ENCODE peak calls at places on chromosomes 16 and 17, in seven cellular contexts. G is OCI-LY7, S is neural progenitor cell, W is HCT116, E is PC-3, J is hepatocyte, P is SK-N-SH. O is an unnamed sample.

GRCh38 chr17:36512641-36513040 is 22.0 kb downstream of the MYO19 start:
- DNase-seq in G (no peak), S (no peak), W (no peak), E (no peak), J (no peak), P (no peak), O (no peak)

GRCh38 chr17:58084317-58084981 is 1.2 kb downstream of the DYNLL2 start:
- DNase-seq in G (peak; percentile 72), S (peak; percentile 54), W (peak; percentile 56), E (peak; percentile 62), J (peak; percentile 75), P (peak; percentile 67), O (peak; percentile 57)

GRCh38 chr17:39676198-39676819 is 8.1 kb downstream of the PNMT start:
- DNase-seq in G (peak; percentile 42), S (no peak), W (no peak), E (no peak), J (no peak), P (no peak), O (peak; percentile 23)

GRCh38 chr17:10130263-10130662 is 68.1 kb downstream of the GAS7 start:
- DNase-seq in G (no peak), S (no peak), W (no peak), E (no peak), J (no peak), P (no peak), O (peak; percentile 70)

GRCh38 chr17:27621557-27621956 is 9.4 kb upstream of the LGALS9 start:
- DNase-seq in G (no peak), S (peak; percentile 15), W (no peak), E (no peak), J (no peak), P (no peak), O (no peak)

GRCh38 chr17:5413682-5414081 is 5.8 kb downstream of the NUP88 start:
- DNase-seq in G (no peak), S (no peak), W (peak; percentile 73), E (peak; percentile 86), J (peak; percentile 49), P (no peak), O (peak; percentile 95)

GRCh38 chr17:142102-142661 is 4.8 kb downstream of the SCGB1C2 start:
- DNase-seq in G (peak; percentile 62), S (no peak), W (peak; percentile 21), E (peak; percentile 15), J (no peak), P (peak; percentile 84), O (peak; percentile 59)

GRCh38 chr16:72123426-72123825 is 29.8 kb downstream of the DHX38 start:
- DNase-seq in G (no peak), S (no peak), W (no peak), E (no peak), J (no peak), P (no peak), O (no peak)

GRCh38 chr17:28381141-28381825 is 9.8 kb downstream of the SARM1 start:
- DNase-seq in G (no peak), S (peak; percentile 89), W (no peak), E (no peak), J (peak; percentile 56), P (no peak), O (no peak)

GRCh38 chr16:87040169-87041117 is 276.7 kb downstream of the C16orf95 start:
- DNase-seq in G (no peak), S (no peak), W (no peak), E (no peak), J (no peak), P (no peak), O (no peak)

GRCh38 chr16:52741386-52741785 is 194.4 kb upstream of the TOX3 start:
- DNase-seq in G (no peak), S (peak; percentile 59), W (no peak), E (no peak), J (no peak), P (no peak), O (no peak)

GRCh38 chr16:72537684-72538083 is 365.7 kb upstream of the PMFBP1 start:
- DNase-seq in G (no peak), S (no peak), W (no peak), E (peak; percentile 37), J (no peak), P (peak; percentile 23), O (peak; percentile 46)

GRCh38 chr16:20114356-20114755 is 40.7 kb upstream of the GPR139 start:
- DNase-seq in G (no peak), S (no peak), W (peak; percentile 53), E (peak; percentile 82), J (no peak), P (no peak), O (peak; percentile 45)

GRCh38 chr16:87484487-87485331 is 8.1 kb downstream of the ZCCHC14 start:
- DNase-seq in G (no peak), S (no peak), W (no peak), E (no peak), J (no peak), P (no peak), O (no peak)

GRCh38 chr16:28011223-28011622 is 52.3 kb downstream of the GSG1L start:
- DNase-seq in G (no peak), S (no peak), W (no peak), E (no peak), J (no peak), P (no peak), O (no peak)

GRCh38 chr16:85117418-85117817 is 5.1 kb upstream of the CIBAR2 start:
- DNase-seq in G (no peak), S (no peak), W (no peak), E (no peak), J (no peak), P (no peak), O (no peak)

GRCh38 chr17:2398655-2399571 is 1.9 kb downstream of the MNT start:
- DNase-seq in G (peak; percentile 25), S (peak; percentile 80), W (no peak), E (peak; percentile 68), J (peak; percentile 94), P (peak; percentile 59), O (peak; percentile 95)

GRCh38 chr17:29911641-29912177 is 18.3 kb downstream of the SSH2 start:
- DNase-seq in G (no peak), S (no peak), W (no peak), E (peak; percentile 24), J (no peak), P (no peak), O (no peak)

GRCh38 chr16:2025251-2025650 is 1.5 kb upstream of the NHERF2 start:
- DNase-seq in G (no peak), S (no peak), W (no peak), E (no peak), J (no peak), P (no peak), O (no peak)

GRCh38 chr17:37527249-37527851 is 37.7 kb downstream of the DUSP14 start:
- DNase-seq in G (peak; percentile 72), S (peak; percentile 68), W (peak; percentile 38), E (peak; percentile 67), J (peak; percentile 72), P (peak; percentile 53), O (peak; percentile 80)

GRCh38 chr16:26772503-26772902 is 294.2 kb upstream of the C16orf82 start:
- DNase-seq in G (no peak), S (no peak), W (no peak), E (no peak), J (no peak), P (no peak), O (peak; percentile 1)

GRCh38 chr16:23679274-23679985 is 741 bp downstream of the PLK1 start:
- DNase-seq in G (peak; percentile 49), S (peak; percentile 50), W (no peak), E (peak; percentile 37), J (peak; percentile 64), P (peak; percentile 71), O (no peak)

GRCh38 chr17:62188713-62189112 is 123.6 kb upstream of the MED13 start:
- DNase-seq in G (no peak), S (peak; percentile 20), W (no peak), E (peak; percentile 77), J (peak; percentile 87), P (no peak), O (no peak)

GRCh38 chr17:62187681-62188080 is 122.6 kb upstream of the MED13 start:
- DNase-seq in G (no peak), S (no peak), W (no peak), E (peak; percentile 58), J (peak; percentile 24), P (peak; percentile 37), O (peak; percentile 28)

GRCh38 chr17:62189377-62189776 is 124.3 kb upstream of the MED13 start:
- DNase-seq in G (no peak), S (no peak), W (no peak), E (no peak), J (no peak), P (no peak), O (no peak)

GRCh38 chr17:62186841-62187240 is 121.8 kb upstream of the MED13 start:
- DNase-seq in G (no peak), S (no peak), W (no peak), E (no peak), J (no peak), P (no peak), O (no peak)
- H2AFZ ChIP-seq in G (no peak overlapping the region), S (no peak overlapping the region), W (no peak overlapping the region), E (no peak overlapping the region), J (no peak overlapping the region), P (no peak overlapping the region), O (no peak overlapping the region)

GRCh38 chr17:72497915-72498314 is 377.1 kb downstream of the SOX9 start:
- DNase-seq in G (no peak), S (no peak), W (no peak), E (no peak), J (no peak), P (no peak), O (no peak)
- H3K79me2 ChIP-seq in G (no peaks in the 10 kb centered on the region), S (no peaks in the 10 kb centered on the region), W (peaks cover 80% of the 10 kb centered on the region), E (peaks cover 92% of the 10 kb centered on the region), J (peaks cover 79% of the 10 kb centered on the region), P (peaks cover 22% of the 10 kb centered on the region), O (peaks cover 77% of the 10 kb centered on the region)

GRCh38 chr17:79391808-79392233 is 219.0 kb downstream of the RBFOX3 start:
- DNase-seq in G (peak; percentile 83), S (peak; percentile 91), W (peak; percentile 66), E (peak; percentile 89), J (peak; percentile 86), P (peak; percentile 94), O (peak; percentile 82)
- TF ChIP-seq EZH2phosphoT487 in G (no peak), S (no peak), W (no peak), E (no peak), J (no peak), P (no peak), O (no peak)

GRCh38 chr17:81222620-81222905 is 202 bp downstream of the CEP131 start:
- DNase-seq in G (no peak), S (no peak), W (no peak), E (no peak), J (no peak), P (no peak), O (no peak)

GRCh38 chr17:81221842-81222619 is 734 bp downstream of the CEP131 start:
- DNase-seq in G (no peak), S (peak; percentile 52), W (no peak), E (no peak), J (no peak), P (peak; percentile 74), O (peak; percentile 31)

GRCh38 chr17:81222906-81223757 is at the start of gene CEP131:
- DNase-seq in G (peak; percentile 100), S (peak; percentile 99), W (peak; percentile 99), E (peak; percentile 98), J (peak; percentile 99), P (peak; percentile 100), O (peak; percentile 100)

GRCh38 chr17:81221371-81221841 is 1.4 kb downstream of the CEP131 start:
- DNase-seq in G (no peak), S (peak; percentile 83), W (no peak), E (no peak), J (no peak), P (no peak), O (no peak)

DNA sequence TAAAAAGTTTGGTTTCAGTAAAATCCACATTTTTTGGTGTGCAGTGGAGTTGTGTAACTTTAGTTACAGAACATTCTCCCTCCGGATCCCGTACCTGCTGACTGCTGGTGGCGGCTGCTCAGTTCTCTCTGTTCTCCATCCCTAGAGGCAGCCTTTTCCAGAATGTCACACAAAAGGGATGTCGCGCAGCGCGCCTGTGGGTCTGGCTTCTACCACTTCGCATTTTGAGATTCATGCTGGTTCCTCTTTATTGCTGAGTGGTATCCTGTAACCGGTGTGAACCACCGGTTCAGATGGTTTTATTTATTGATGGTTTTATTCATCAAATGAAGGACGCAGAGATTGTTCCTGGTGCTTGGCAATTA is 975 bp upstream of the CEP131 start:
- DNase-seq in G (no peak), S (peak; percentile 43), W (no peak), E (peak; percentile 26), J (no peak), P (no peak), O (no peak)
- H2AFZ ChIP-seq in G (peak overlapping the region; percentile 77), S (peak overlapping the region; percentile 71), W (peak overlapping the region; percentile 63), E (peak overlapping the region; percentile 96), J (peak overlapping the region; percentile 62), P (peak overlapping the region; percentile 90), O (peak overlapping the region; percentile 97)

O was measured in GM23248.